ENCODE peak calls at places on chromosomes 7 and 10, in six cellular contexts. One of them, this sample, is unnamed.

GRCh38 chr10:59362991-59363390 is 642 bp upstream of the FAM13C start:
- DNase-seq in CD8-positive, alpha-beta T cell: no peak
- DNase-seq in CD8-positive, alpha-beta memory T cell: no peak
- DNase-seq in heart right ventricle: peak; percentile 58
- DNase-seq in A673: peak; percentile 52
- DNase-seq in cardiac muscle cell: peak; percentile 70
- DNase-seq in this sample: no peak

GRCh38 chr10:792792-793100 is 103.3 kb upstream of the DIP2C start:
- DNase-seq in cardiac muscle cell: no peak
- DNase-seq in CD8-positive, alpha-beta T cell: no peak
- DNase-seq in heart right ventricle: no peak
- DNase-seq in CD8-positive, alpha-beta memory T cell: no peak
- DNase-seq in A673: no peak
- DNase-seq in this sample: no peak

GRCh38 chr10:116287906-116288501 is 15.0 kb upstream of the GFRA1 start:
- DNase-seq in CD8-positive, alpha-beta memory T cell: no peak
- DNase-seq in heart right ventricle: no peak
- DNase-seq in CD8-positive, alpha-beta T cell: no peak
- DNase-seq in A673: peak; percentile 63
- DNase-seq in cardiac muscle cell: peak; percentile 63
- DNase-seq in this sample: no peak

GRCh38 chr10:68501691-68502090 is 25.6 kb downstream of the SLC25A16 start:
- DNase-seq in heart right ventricle: no peak
- DNase-seq in CD8-positive, alpha-beta T cell: no peak
- DNase-seq in cardiac muscle cell: no peak
- DNase-seq in CD8-positive, alpha-beta memory T cell: no peak
- DNase-seq in A673: no peak
- DNase-seq in this sample: no peak

GRCh38 chr7:93043393-93043985 is 74.3 kb downstream of the SAMD9 start:
- DNase-seq in CD8-positive, alpha-beta T cell: no peak
- DNase-seq in CD8-positive, alpha-beta memory T cell: no peak
- DNase-seq in heart right ventricle: peak; percentile 24
- DNase-seq in A673: peak; percentile 22
- DNase-seq in cardiac muscle cell: no peak
- DNase-seq in this sample: peak; percentile 16

GRCh38 chr10:82027711-82028110 is 152.7 kb downstream of the NRG3 start:
- DNase-seq in CD8-positive, alpha-beta memory T cell: no peak
- DNase-seq in heart right ventricle: no peak
- DNase-seq in A673: no peak
- DNase-seq in cardiac muscle cell: no peak
- DNase-seq in CD8-positive, alpha-beta T cell: no peak
- DNase-seq in this sample: no peak

GRCh38 chr7:135490783-135491182 is 19.1 kb downstream of the CNOT4 start:
- DNase-seq in CD8-positive, alpha-beta T cell: no peak
- DNase-seq in heart right ventricle: no peak
- DNase-seq in cardiac muscle cell: peak; percentile 22
- DNase-seq in A673: no peak
- DNase-seq in CD8-positive, alpha-beta memory T cell: no peak
- DNase-seq in this sample: no peak

GRCh38 chr10:129717816-129718547 is 246.1 kb downstream of the EBF3 start:
- DNase-seq in CD8-positive, alpha-beta T cell: peak; percentile 32
- DNase-seq in A673: no peak
- DNase-seq in cardiac muscle cell: no peak
- DNase-seq in heart right ventricle: no peak
- DNase-seq in CD8-positive, alpha-beta memory T cell: no peak
- DNase-seq in this sample: no peak

GRCh38 chr10:58384095-58384494 is 1.1 kb upstream of the TFAM start:
- DNase-seq in cardiac muscle cell: no peak
- DNase-seq in A673: no peak
- DNase-seq in CD8-positive, alpha-beta memory T cell: no peak
- DNase-seq in heart right ventricle: no peak
- DNase-seq in CD8-positive, alpha-beta T cell: no peak
- DNase-seq in this sample: no peak

GRCh38 chr10:21292763-21293517 is 232.5 kb downstream of the SKIDA1 start:
- DNase-seq in CD8-positive, alpha-beta memory T cell: no peak
- DNase-seq in heart right ventricle: peak; percentile 58
- DNase-seq in cardiac muscle cell: peak; percentile 72
- DNase-seq in CD8-positive, alpha-beta T cell: no peak
- DNase-seq in A673: peak; percentile 98
- DNase-seq in this sample: no peak

GRCh38 chr10:17387861-17388503 is 66.4 kb downstream of the ST8SIA6 start:
- DNase-seq in heart right ventricle: no peak
- DNase-seq in cardiac muscle cell: no peak
- DNase-seq in CD8-positive, alpha-beta memory T cell: no peak
- DNase-seq in A673: no peak
- DNase-seq in CD8-positive, alpha-beta T cell: no peak
- DNase-seq in this sample: no peak

GRCh38 chr7:90768301-90768700 is 172.2 kb downstream of the CDK14 start:
- DNase-seq in cardiac muscle cell: no peak
- DNase-seq in A673: no peak
- DNase-seq in CD8-positive, alpha-beta memory T cell: no peak
- DNase-seq in heart right ventricle: no peak
- DNase-seq in CD8-positive, alpha-beta T cell: no peak
- DNase-seq in this sample: no peak

GRCh38 chr7:81529785-81530184 is 240.1 kb downstream of the HGF start:
- DNase-seq in CD8-positive, alpha-beta T cell: no peak
- DNase-seq in heart right ventricle: no peak
- DNase-seq in A673: no peak
- DNase-seq in cardiac muscle cell: no peak
- DNase-seq in CD8-positive, alpha-beta memory T cell: no peak
- DNase-seq in this sample: no peak

GRCh38 chr7:8379264-8379663 is 54.1 kb upstream of the NXPH1 start:
- DNase-seq in CD8-positive, alpha-beta memory T cell: no peak
- DNase-seq in cardiac muscle cell: no peak
- DNase-seq in A673: no peak
- DNase-seq in heart right ventricle: no peak
- DNase-seq in CD8-positive, alpha-beta T cell: no peak
- DNase-seq in this sample: no peak

GRCh38 chr10:22714524-22715289 is at the start of gene PIP4K2A:
- DNase-seq in CD8-positive, alpha-beta memory T cell: peak; percentile 73
- DNase-seq in cardiac muscle cell: peak; percentile 88
- DNase-seq in CD8-positive, alpha-beta T cell: peak; percentile 87
- DNase-seq in heart right ventricle: peak; percentile 83
- DNase-seq in A673: peak; percentile 85
- DNase-seq in this sample: no peak

GRCh38 chr7:22726849-22727792 is at the start of gene IL6:
- DNase-seq in A673: peak; percentile 83
- DNase-seq in cardiac muscle cell: peak; percentile 83
- DNase-seq in heart right ventricle: peak; percentile 89
- DNase-seq in CD8-positive, alpha-beta T cell: no peak
- DNase-seq in CD8-positive, alpha-beta memory T cell: no peak
- DNase-seq in this sample: no peak

GRCh38 chr7:112069879-112070321 is 136.3 kb downstream of the DOCK4 start:
- DNase-seq in CD8-positive, alpha-beta T cell: no peak
- DNase-seq in cardiac muscle cell: no peak
- DNase-seq in CD8-positive, alpha-beta memory T cell: no peak
- DNase-seq in A673: no peak
- DNase-seq in heart right ventricle: no peak
- DNase-seq in this sample: no peak

GRCh38 chr7:67137464-67137863 is 140.8 kb downstream of the TYW1 start:
- DNase-seq in cardiac muscle cell: no peak
- DNase-seq in heart right ventricle: no peak
- DNase-seq in CD8-positive, alpha-beta T cell: no peak
- DNase-seq in A673: no peak
- DNase-seq in CD8-positive, alpha-beta memory T cell: no peak
- DNase-seq in this sample: no peak

GRCh38 chr10:84798333-84798732 is 469.9 kb downstream of the CCSER2 start:
- DNase-seq in CD8-positive, alpha-beta memory T cell: no peak
- DNase-seq in A673: no peak
- DNase-seq in heart right ventricle: no peak
- DNase-seq in CD8-positive, alpha-beta T cell: no peak
- DNase-seq in cardiac muscle cell: no peak
- DNase-seq in this sample: no peak

GRCh38 chr7:78038465-78039080 is 240.0 kb downstream of the PHTF2 start:
- DNase-seq in heart right ventricle: no peak
- DNase-seq in A673: no peak
- DNase-seq in cardiac muscle cell: no peak
- DNase-seq in CD8-positive, alpha-beta memory T cell: no peak
- DNase-seq in CD8-positive, alpha-beta T cell: no peak
- DNase-seq in this sample: no peak

GRCh38 chr10:112227331-112227961 is 43.9 kb upstream of the GPAM start:
- DNase-seq in heart right ventricle: no peak
- DNase-seq in cardiac muscle cell: no peak
- DNase-seq in CD8-positive, alpha-beta memory T cell: no peak
- DNase-seq in CD8-positive, alpha-beta T cell: no peak
- DNase-seq in A673: peak; percentile 8
- DNase-seq in this sample: no peak

GRCh38 chr7:156640949-156641485 is 443 bp downstream of the RNF32 start:
- DNase-seq in CD8-positive, alpha-beta T cell: no peak
- DNase-seq in A673: no peak
- DNase-seq in cardiac muscle cell: no peak
- DNase-seq in heart right ventricle: no peak
- DNase-seq in CD8-positive, alpha-beta memory T cell: no peak
- DNase-seq in this sample: no peak

GRCh38 chr7:51141451-51141971 is 175.1 kb downstream of the COBL start:
- DNase-seq in CD8-positive, alpha-beta memory T cell: no peak
- DNase-seq in heart right ventricle: no peak
- DNase-seq in CD8-positive, alpha-beta T cell: no peak
- DNase-seq in A673: no peak
- DNase-seq in cardiac muscle cell: peak; percentile 83
- DNase-seq in this sample: no peak

GRCh38 chr10:107865691-107866090 is 701.2 kb upstream of the SORCS1 start:
- DNase-seq in A673: peak; percentile 26
- DNase-seq in heart right ventricle: no peak
- DNase-seq in CD8-positive, alpha-beta memory T cell: no peak
- DNase-seq in cardiac muscle cell: no peak
- DNase-seq in CD8-positive, alpha-beta T cell: no peak
- DNase-seq in this sample: no peak

GRCh38 chr7:114085592-114086490 is 167.0 kb upstream of the PPP1R3A start:
- DNase-seq in CD8-positive, alpha-beta T cell: no peak
- DNase-seq in A673: peak; percentile 73
- DNase-seq in CD8-positive, alpha-beta memory T cell: no peak
- DNase-seq in cardiac muscle cell: peak; percentile 52
- DNase-seq in heart right ventricle: peak; percentile 69
- DNase-seq in this sample: no peak

GRCh38 chr10:58028597-58029366 is 238.9 kb downstream of the IPMK start:
- DNase-seq in A673: no peak
- DNase-seq in CD8-positive, alpha-beta T cell: no peak
- DNase-seq in CD8-positive, alpha-beta memory T cell: no peak
- DNase-seq in cardiac muscle cell: no peak
- DNase-seq in heart right ventricle: no peak
- DNase-seq in this sample: no peak

GRCh38 chr10:116120688-116121087 is 152.3 kb downstream of the GFRA1 start:
- DNase-seq in CD8-positive, alpha-beta memory T cell: no peak
- DNase-seq in A673: peak; percentile 34
- DNase-seq in CD8-positive, alpha-beta T cell: no peak
- DNase-seq in heart right ventricle: no peak
- DNase-seq in cardiac muscle cell: peak; percentile 46
- DNase-seq in this sample: peak; percentile 45

GRCh38 chr10:116418394-116418793 is 9.3 kb upstream of the PNLIPRP3 start:
- DNase-seq in CD8-positive, alpha-beta T cell: no peak
- DNase-seq in heart right ventricle: no peak
- DNase-seq in A673: peak; percentile 28
- DNase-seq in cardiac muscle cell: no peak
- DNase-seq in CD8-positive, alpha-beta memory T cell: no peak
- DNase-seq in this sample: no peak

GRCh38 chr10:96719205-96719604 is 1.1 kb downstream of the PIK3AP1 start:
- DNase-seq in A673: no peak
- DNase-seq in heart right ventricle: no peak
- DNase-seq in CD8-positive, alpha-beta T cell: no peak
- DNase-seq in CD8-positive, alpha-beta memory T cell: no peak
- DNase-seq in cardiac muscle cell: no peak
- DNase-seq in this sample: no peak

GRCh38 chr7:148084138-148084537 is 506.4 kb upstream of the C7orf33 start:
- DNase-seq in cardiac muscle cell: peak; percentile 77
- DNase-seq in heart right ventricle: no peak
- DNase-seq in CD8-positive, alpha-beta T cell: no peak
- DNase-seq in CD8-positive, alpha-beta memory T cell: no peak
- DNase-seq in A673: peak; percentile 76
- DNase-seq in this sample: peak; percentile 54

GRCh38 chr10:88913157-88913556 is 33.1 kb downstream of the STAMBPL1 start:
- DNase-seq in A673: peak; percentile 60
- DNase-seq in cardiac muscle cell: no peak
- DNase-seq in CD8-positive, alpha-beta T cell: no peak
- DNase-seq in CD8-positive, alpha-beta memory T cell: no peak
- DNase-seq in heart right ventricle: no peak
- DNase-seq in this sample: no peak
- H3K27ac ChIP-seq in A673: peak overlapping the region; percentile 72
- H3K27ac ChIP-seq in cardiac muscle cell: no peak overlapping the region
- H3K27ac ChIP-seq in CD8-positive, alpha-beta T cell: no peak overlapping the region
- H3K27ac ChIP-seq in CD8-positive, alpha-beta memory T cell: no peak overlapping the region
- H3K27ac ChIP-seq in heart right ventricle: peak overlapping the region; percentile 53
- H3K27ac ChIP-seq in this sample: no peak overlapping the region

GRCh38 chr7:24966802-24967201 is 13.2 kb downstream of the OSBPL3 start:
- DNase-seq in heart right ventricle: no peak
- DNase-seq in CD8-positive, alpha-beta T cell: no peak
- DNase-seq in CD8-positive, alpha-beta memory T cell: no peak
- DNase-seq in cardiac muscle cell: no peak
- DNase-seq in A673: no peak
- DNase-seq in this sample: no peak
- H3K4me1 ChIP-seq in heart right ventricle: peaks cover 9% of the 10 kb centered on the region
- H3K4me1 ChIP-seq in CD8-positive, alpha-beta T cell: peaks cover 40% of the 10 kb centered on the region
- H3K4me1 ChIP-seq in CD8-positive, alpha-beta memory T cell: peaks cover 60% of the 10 kb centered on the region
- H3K4me1 ChIP-seq in cardiac muscle cell: peaks cover 2% of the 10 kb centered on the region
- H3K4me1 ChIP-seq in A673: no peaks in the 10 kb centered on the region
- H3K4me1 ChIP-seq in this sample: peaks cover 3% of the 10 kb centered on the region

DNA sequence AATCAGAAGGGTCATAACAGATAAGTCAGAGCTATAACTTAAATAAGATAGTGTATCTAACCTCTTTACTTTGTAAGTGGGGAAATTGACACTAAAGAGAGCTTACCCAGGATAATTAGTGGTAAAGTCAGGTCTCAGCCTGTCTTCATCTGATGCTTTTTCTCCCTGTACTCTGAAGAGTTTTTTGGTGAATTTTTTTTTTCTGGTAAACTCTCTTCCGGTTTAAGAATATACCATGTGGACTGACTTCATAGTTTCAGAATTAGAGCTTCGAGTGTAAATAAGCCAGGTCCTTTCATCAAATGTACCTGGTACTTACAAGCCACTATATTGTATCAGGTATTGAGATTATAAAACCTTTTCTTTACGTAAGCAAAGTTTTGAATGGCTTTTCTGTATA is 6.8 kb downstream of the MINPP1 start:
- DNase-seq in A673: no peak
- DNase-seq in CD8-positive, alpha-beta memory T cell: no peak
- DNase-seq in heart right ventricle: no peak
- DNase-seq in cardiac muscle cell: no peak
- DNase-seq in CD8-positive, alpha-beta T cell: no peak
- DNase-seq in this sample: no peak
- H3K27ac ChIP-seq in A673: no peak overlapping the region
- H3K27ac ChIP-seq in CD8-positive, alpha-beta memory T cell: no peak overlapping the region
- H3K27ac ChIP-seq in heart right ventricle: no peak overlapping the region
- H3K27ac ChIP-seq in cardiac muscle cell: no peak overlapping the region
- H3K27ac ChIP-seq in CD8-positive, alpha-beta T cell: no peak overlapping the region
- H3K27ac ChIP-seq in this sample: no peak overlapping the region

DNA sequence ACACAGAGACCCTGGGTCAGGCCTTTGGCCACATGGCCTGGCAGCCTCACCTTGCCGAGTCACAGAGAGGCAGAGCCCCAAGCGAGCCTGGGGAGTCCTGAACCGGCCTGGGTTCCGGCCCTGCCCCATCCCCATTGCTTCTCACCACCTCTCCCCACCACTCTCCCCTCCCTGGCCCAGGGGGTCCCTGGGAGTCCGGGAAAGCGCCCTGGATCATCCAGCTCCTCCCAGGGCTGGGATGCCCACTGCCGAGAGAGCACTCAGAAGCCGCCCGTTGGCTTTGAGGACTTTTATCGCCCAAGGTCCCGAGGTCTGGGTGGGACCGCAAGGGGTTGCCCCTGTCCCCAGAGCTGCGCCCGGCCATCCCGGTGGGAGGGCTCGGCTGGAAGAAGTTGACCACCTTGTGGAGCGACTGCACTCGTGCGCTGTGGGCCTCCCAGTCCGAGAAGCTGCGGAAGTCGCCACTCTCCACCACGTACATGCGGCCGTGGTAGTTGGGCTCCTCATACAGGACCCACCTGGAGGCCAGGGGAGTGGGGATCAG is 8.1 kb downstream of the CRYGN start:
- DNase-seq in A673: no peak
- DNase-seq in CD8-positive, alpha-beta T cell: no peak
- DNase-seq in CD8-positive, alpha-beta memory T cell: no peak
- DNase-seq in heart right ventricle: no peak
- DNase-seq in cardiac muscle cell: no peak
- DNase-seq in this sample: no peak
- H3K4me1 ChIP-seq in A673: peaks cover 23% of the 10 kb centered on the region
- H3K4me1 ChIP-seq in CD8-positive, alpha-beta T cell: peaks cover 66% of the 10 kb centered on the region
- H3K4me1 ChIP-seq in CD8-positive, alpha-beta memory T cell: peaks cover 71% of the 10 kb centered on the region
- H3K4me1 ChIP-seq in heart right ventricle: peaks cover 7% of the 10 kb centered on the region
- H3K4me1 ChIP-seq in cardiac muscle cell: peaks cover 27% of the 10 kb centered on the region
- H3K4me1 ChIP-seq in this sample: peaks cover 13% of the 10 kb centered on the region

This sample was measured in iPS DF 6.9.